ENCODE peak calls at places on chromosomes 7 and 10, in nine cellular contexts. V is prostate gland, Q is tibial artery, G is PC-3, P is fibroblast of lung, O is GM10248, Z is omental fat pad, N is sigmoid colon, X is SK-N-SH. U is an unnamed sample.
A peak's percentile ranks its signal among the peaks of the same experiment; 100 is the strongest.

GRCh38 chr7:141290951-141291350 is 217.1 kb downstream of the TMEM178B start:
- DNase-seq in V (no peak), Q (no peak), G (no peak), P (no peak), O (no peak), Z (no peak), N (no peak), X (no peak), U (no peak)

GRCh38 chr7:101412976-101413375 is 50.3 kb downstream of the COL26A1 start:
- DNase-seq in V (no peak), Q (no peak), G (no peak), P (no peak), O (no peak), Z (no peak), N (no peak), X (no peak), U (no peak)

GRCh38 chr7:51647931-51648351 is 331.3 kb upstream of the COBL start:
- DNase-seq in V (peak; percentile 78), Q (peak; percentile 42), G (no peak), P (no peak), O (no peak), Z (no peak), N (peak; percentile 76), X (peak; percentile 36), U (peak; percentile 79)

GRCh38 chr10:61332506-61332905 is 120.7 kb downstream of the TMEM26 start:
- DNase-seq in V (no peak), Q (no peak), G (peak; percentile 43), P (no peak), O (no peak), Z (no peak), N (no peak), X (no peak), U (peak; percentile 23)

GRCh38 chr10:45375101-45375500 is 1.1 kb downstream of the ALOX5 start:
- DNase-seq in V (no peak), Q (no peak), G (no peak), P (no peak), O (no peak), Z (no peak), N (no peak), X (no peak), U (no peak)

GRCh38 chr7:107746006-107746405 is 2.1 kb downstream of the CBLL1 start:
- DNase-seq in V (no peak), Q (no peak), G (no peak), P (no peak), O (no peak), Z (no peak), N (no peak), X (no peak), U (no peak)

GRCh38 chr10:86671985-86672710 is 3.8 kb downstream of the LDB3 start:
- DNase-seq in V (no peak), Q (peak; percentile 39), G (no peak), P (no peak), O (no peak), Z (no peak), N (no peak), X (no peak), U (no peak)

GRCh38 chr10:5817322-5818047 is 4.3 kb upstream of the GDI2 start:
- DNase-seq in V (no peak), Q (no peak), G (no peak), P (no peak), O (peak; percentile 52), Z (no peak), N (no peak), X (no peak), U (no peak)

GRCh38 chr10:98446121-98446655 is 547 bp downstream of the HPS1 start:
- DNase-seq in V (no peak), Q (peak; percentile 50), G (no peak), P (peak; percentile 19), O (no peak), Z (no peak), N (peak; percentile 78), X (peak; percentile 50), U (peak; percentile 34)

GRCh38 chr10:59713196-59713821 is 3.7 kb upstream of the SLC16A9 start:
- DNase-seq in V (no peak), Q (no peak), G (no peak), P (no peak), O (no peak), Z (no peak), N (no peak), X (no peak), U (no peak)

GRCh38 chr7:68629-69028 is 123.7 kb upstream of the FAM20C start:
- DNase-seq in V (no peak), Q (no peak), G (no peak), P (no peak), O (no peak), Z (no peak), N (peak; percentile 69), X (no peak), U (no peak)

GRCh38 chr10:51156913-51157312 is 82.6 kb downstream of the PRKG1 start:
- DNase-seq in V (no peak), Q (no peak), G (peak; percentile 91), P (peak; percentile 74), O (no peak), Z (no peak), N (no peak), X (no peak), U (peak; percentile 3)

GRCh38 chr10:71084061-71084817 is 128.1 kb upstream of the UNC5B start:
- DNase-seq in V (no peak), Q (no peak), G (no peak), P (no peak), O (no peak), Z (no peak), N (peak; percentile 21), X (no peak), U (no peak)

GRCh38 chr7:134875867-134876266 is 96.4 kb downstream of the CALD1 start:
- DNase-seq in V (no peak), Q (no peak), G (no peak), P (peak; percentile 73), O (no peak), Z (no peak), N (no peak), X (no peak), U (peak; percentile 21)

GRCh38 chr7:154342971-154343633 is 290.9 kb downstream of the DPP6 start:
- DNase-seq in V (no peak), Q (no peak), G (no peak), P (no peak), O (no peak), Z (no peak), N (no peak), X (no peak), U (no peak)

GRCh38 chr7:137904826-137905225 is 58.1 kb upstream of the DGKI start:
- DNase-seq in V (no peak), Q (no peak), G (no peak), P (peak; percentile 37), O (no peak), Z (no peak), N (no peak), X (peak; percentile 26), U (no peak)

GRCh38 chr10:100319736-100320135 is 10.3 kb downstream of the PKD2L1 start:
- DNase-seq in V (no peak), Q (no peak), G (no peak), P (no peak), O (no peak), Z (no peak), N (no peak), X (no peak), U (no peak)

GRCh38 chr10:129864601-129865126 is 99.4 kb downstream of the EBF3 start:
- DNase-seq in V (no peak), Q (no peak), G (no peak), P (no peak), O (no peak), Z (no peak), N (peak; percentile 53), X (no peak), U (peak; percentile 6)

GRCh38 chr7:117771756-117772155 is 101.5 kb downstream of the CTTNBP2 start:
- DNase-seq in V (no peak), Q (no peak), G (no peak), P (no peak), O (no peak), Z (no peak), N (no peak), X (no peak), U (no peak)

DNA sequence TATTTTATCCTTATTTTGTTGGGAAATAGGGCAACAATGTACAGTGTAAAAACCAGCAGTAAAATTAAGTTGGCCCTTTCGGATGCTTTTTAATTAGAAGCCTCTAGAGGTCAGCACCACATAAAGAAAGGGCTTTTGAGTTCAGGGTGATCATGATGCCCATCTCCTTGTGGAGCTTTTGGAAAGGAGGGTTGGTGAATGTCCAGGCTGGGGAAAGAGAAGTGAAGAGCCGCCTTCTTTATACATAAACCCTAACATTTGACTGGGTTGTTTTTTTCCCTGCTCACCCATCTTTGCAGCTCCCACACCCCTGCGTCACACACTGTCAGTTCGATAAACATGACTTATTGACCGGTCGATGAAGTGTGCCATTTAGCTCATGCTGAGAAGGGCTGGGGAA is 29.8 kb downstream of the MTURN start:
- DNase-seq in V (peak; percentile 32), Q (no peak), G (peak; percentile 76), P (peak; percentile 77), O (peak; percentile 66), Z (no peak), N (no peak), X (peak; percentile 65), U (peak; percentile 82)
- TF ChIP-seq CTCF in V (peak; percentile 74), Q (peak; percentile 46), G (peak; percentile 80), P (peak; percentile 62), O (peak; percentile 61), Z (no peak), N (peak; percentile 42), X (peak; percentile 85), U (peak; percentile 63)

DNA sequence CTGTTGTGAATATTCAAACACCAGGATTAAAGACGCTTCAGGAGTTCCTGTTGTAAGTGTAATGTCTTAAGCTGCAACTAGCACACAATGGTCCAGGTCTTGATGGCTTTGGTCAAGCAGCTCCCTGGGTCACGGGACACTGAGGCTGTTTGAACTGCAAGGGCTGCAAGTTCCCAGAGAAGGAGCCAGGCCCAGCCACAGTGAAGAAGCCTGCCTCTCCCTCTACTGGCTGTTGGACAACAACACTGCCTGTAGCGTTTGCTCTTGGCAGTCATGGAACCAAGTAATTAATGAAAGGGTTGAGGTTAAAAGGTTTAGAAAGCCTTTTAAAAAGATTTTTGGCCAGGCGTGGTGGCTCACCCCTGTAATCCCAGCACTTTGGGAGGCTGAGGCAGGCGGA is 31.9 kb upstream of the GUSB start:
- DNase-seq in V (peak; percentile 49), Q (peak; percentile 23), G (peak; percentile 35), P (peak; percentile 68), O (no peak), Z (no peak), N (no peak), X (peak; percentile 49), U (peak; percentile 60)
- TF ChIP-seq CTCF in V (peak; percentile 60), Q (no peak), G (peak; percentile 49), P (peak; percentile 77), O (no peak), Z (no peak), N (peak; percentile 10), X (peak; percentile 60), U (peak; percentile 34)

GRCh38 chr7:124101173-124101768 is 68.4 kb upstream of the TMEM229A start:
- DNase-seq in V (no peak), Q (no peak), G (peak; percentile 52), P (peak; percentile 49), O (no peak), Z (no peak), N (no peak), X (peak; percentile 33), U (peak; percentile 63)
- TF ChIP-seq CTCF in V (no peak), Q (no peak), G (peak; percentile 79), P (peak; percentile 64), O (peak; percentile 49), Z (no peak), N (no peak), X (peak; percentile 69), U (peak; percentile 54)

DNA sequence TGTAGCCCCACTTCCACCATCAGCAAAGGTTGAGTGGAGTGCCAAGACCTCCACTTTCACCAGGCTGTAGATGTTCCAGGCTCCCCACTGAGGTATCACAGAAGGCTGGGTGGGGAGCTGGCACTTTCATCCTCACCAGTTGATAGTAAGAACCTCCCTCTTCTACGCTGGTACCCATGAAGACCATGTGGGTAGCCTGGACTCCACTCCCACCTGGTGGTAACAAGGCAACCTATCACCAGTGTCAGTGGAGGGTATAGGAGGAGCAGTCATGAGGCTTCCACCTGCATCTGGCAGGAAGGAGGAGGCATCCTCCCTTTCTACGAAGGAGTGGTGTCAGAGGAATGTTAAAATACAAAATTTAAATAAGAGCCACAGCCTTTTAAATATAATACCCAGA is 4.4 kb downstream of the SMIM30 start:
- DNase-seq in V (no peak), Q (no peak), G (no peak), P (no peak), O (no peak), Z (no peak), N (no peak), X (peak; percentile 23), U (peak; percentile 16)
- TF ChIP-seq CTCF in V (no peak), Q (no peak), G (peak; percentile 16), P (peak; percentile 15), O (peak; percentile 13), Z (no peak), N (no peak), X (peak; percentile 36), U (no peak)

U was measured in MCF 10A.